ENCODE peak calls at places on chromosomes 11 and 22, in seven cellular contexts. C is AG09319, G is Peyer's patch, S is RWPE1, F is fibroblast of pulmonary artery, P is psoas muscle, R is nephron progenitor cell. A is an unnamed sample.

GRCh38 chr11:84398017-84398626 is 1112.0 kb upstream of the CCDC90B start:
- DNase-seq in C (no peak), G (no peak), S (peak; percentile 4), F (peak; percentile 66), P (no peak), R (no peak), A (peak; percentile 21)

GRCh38 chr11:62614275-62614674 is 1.2 kb downstream of the ROM1 start:
- DNase-seq in C (no peak), G (no peak), S (no peak), F (no peak), P (no peak), R (no peak), A (no peak)

GRCh38 chr11:57345555-57346151 is 7.5 kb downstream of the P2RX3 start:
- DNase-seq in C (no peak), G (peak; percentile 79), S (peak; percentile 90), F (peak; percentile 76), P (peak; percentile 74), R (peak; percentile 79), A (peak; percentile 60)

GRCh38 chr11:116357769-116358544 is 414.8 kb downstream of the BUD13 start:
- DNase-seq in C (no peak), G (no peak), S (no peak), F (no peak), P (no peak), R (peak; percentile 67), A (no peak)

GRCh38 chr22:50191041-50191740 is 5.5 kb downstream of the TRABD start:
- DNase-seq in C (no peak), G (peak; percentile 95), S (no peak), F (no peak), P (no peak), R (peak; percentile 15), A (no peak)

GRCh38 chr11:12019867-12020416 is 11.5 kb upstream of the DKK3 start:
- DNase-seq in C (no peak), G (no peak), S (no peak), F (peak; percentile 9), P (no peak), R (no peak), A (no peak)

GRCh38 chr11:29934115-29934638 is 82.7 kb downstream of the KCNA4 start:
- DNase-seq in C (no peak), G (no peak), S (no peak), F (no peak), P (peak; percentile 42), R (no peak), A (no peak)

GRCh38 chr22:37470087-37470445 is 16.1 kb downstream of the MFNG start:
- DNase-seq in C (no peak), G (no peak), S (no peak), F (no peak), P (no peak), R (no peak), A (peak; percentile 35)

GRCh38 chr22:24208012-24208749 is 26.9 kb downstream of the SUSD2 start:
- DNase-seq in C (peak; percentile 84), G (no peak), S (peak; percentile 79), F (peak; percentile 99), P (peak; percentile 55), R (no peak), A (peak; percentile 97)

GRCh38 chr11:78910322-78910721 is 335.7 kb upstream of the NARS2 start:
- DNase-seq in C (no peak), G (no peak), S (no peak), F (no peak), P (no peak), R (no peak), A (no peak)

GRCh38 chr22:35912668-35913067 is 116.0 kb downstream of the RBFOX2 start:
- DNase-seq in C (no peak), G (no peak), S (no peak), F (no peak), P (no peak), R (no peak), A (no peak)

GRCh38 chr11:119854521-119854920 is 125.5 kb upstream of the NECTIN1 start:
- DNase-seq in C (no peak), G (no peak), S (peak; percentile 24), F (no peak), P (no peak), R (no peak), A (no peak)

GRCh38 chr11:506238-506949 is 648 bp downstream of the RNH1 start:
- DNase-seq in C (peak; percentile 98), G (peak; percentile 91), S (peak; percentile 93), F (peak; percentile 99), P (peak; percentile 100), R (peak; percentile 98), A (peak; percentile 99)

GRCh38 chr22:19972652-19973550 is 31.3 kb upstream of the TXNRD2 start:
- DNase-seq in C (no peak), G (no peak), S (no peak), F (no peak), P (no peak), R (no peak), A (no peak)

GRCh38 chr11:106482920-106483761 is 405.7 kb downstream of the AASDHPPT start:
- DNase-seq in C (no peak), G (no peak), S (peak; percentile 46), F (peak; percentile 71), P (no peak), R (peak; percentile 4), A (peak; percentile 41)

GRCh38 chr11:5042091-5042490 is 4.2 kb upstream of the OR52J3 start:
- DNase-seq in C (no peak), G (no peak), S (no peak), F (no peak), P (no peak), R (no peak), A (no peak)

GRCh38 chr11:84628871-84629625 is 998.1 kb downstream of the DLG2 start:
- DNase-seq in C (no peak), G (no peak), S (no peak), F (no peak), P (no peak), R (no peak), A (no peak)

GRCh38 chr22:48856308-48856615 is 971.4 kb downstream of the BRD1 start:
- DNase-seq in C (no peak), G (no peak), S (no peak), F (no peak), P (no peak), R (no peak), A (no peak)

GRCh38 chr11:520428-521178 is 13.6 kb upstream of the RNH1 start:
- DNase-seq in C (no peak), G (no peak), S (no peak), F (no peak), P (peak; percentile 53), R (no peak), A (no peak)

GRCh38 chr11:93099811-93100210 is 98.0 kb downstream of the SLC36A4 start:
- DNase-seq in C (no peak), G (no peak), S (no peak), F (peak; percentile 6), P (no peak), R (no peak), A (peak; percentile 46)

GRCh38 chr22:37559901-37560681 is at the start of gene CDC42EP1:
- DNase-seq in C (peak; percentile 27), G (no peak), S (no peak), F (peak; percentile 50), P (peak; percentile 75), R (peak; percentile 66), A (peak; percentile 64)

DNA sequence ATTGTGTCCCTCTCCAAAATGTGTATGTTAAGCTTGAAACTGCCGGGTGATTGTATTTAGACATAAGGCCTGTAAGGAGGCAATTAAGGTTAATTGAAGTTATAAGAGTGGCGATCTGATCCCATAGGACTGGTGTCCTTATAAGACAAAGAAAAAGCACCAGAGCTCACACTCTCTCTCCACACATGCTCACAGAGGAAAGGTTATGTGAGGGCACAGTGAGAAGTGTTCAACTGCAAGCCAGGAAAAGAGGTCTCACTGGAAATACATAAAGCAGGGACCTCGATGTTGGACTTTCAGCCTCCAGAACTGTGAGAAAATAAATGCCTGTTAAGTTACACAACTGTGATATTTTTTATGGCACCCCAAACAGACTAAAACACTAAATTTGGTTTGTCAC is 1233.8 kb upstream of the CNTN5 start:
- DNase-seq in C (no peak), G (no peak), S (no peak), F (no peak), P (no peak), R (no peak), A (no peak)
- TF ChIP-seq CTCF in C (no peak), G (no peak), S (no peak), F (no peak), P (no peak), R (no peak), A (no peak)

GRCh38 chr22:32986773-32987050 is 71.5 kb downstream of the SYN3 start:
- DNase-seq in C (no peak), G (no peak), S (no peak), F (no peak), P (no peak), R (no peak), A (no peak)

GRCh38 chr22:32991353-32992115 is 66.6 kb downstream of the SYN3 start:
- DNase-seq in C (peak; percentile 4), G (no peak), S (peak; percentile 73), F (peak; percentile 10), P (peak; percentile 89), R (no peak), A (peak; percentile 51)

GRCh38 chr22:32990187-32990586 is 68.0 kb downstream of the SYN3 start:
- DNase-seq in C (no peak), G (no peak), S (no peak), F (no peak), P (no peak), R (no peak), A (no peak)

GRCh38 chr22:32987081-32987631 is 71.0 kb downstream of the SYN3 start:
- DNase-seq in C (peak; percentile 14), G (no peak), S (peak; percentile 44), F (peak; percentile 57), P (no peak), R (no peak), A (peak; percentile 77)

GRCh38 chr22:32985899-32986772 is 72.0 kb downstream of the SYN3 start:
- DNase-seq in C (peak; percentile 37), G (peak; percentile 32), S (peak; percentile 59), F (peak; percentile 88), P (no peak), R (peak; percentile 81), A (peak; percentile 78)
- TF ChIP-seq CTCF in C (peak; percentile 87), G (peak; percentile 89), S (no peak), F (peak; percentile 89), P (peak; percentile 85), R (peak; percentile 80), A (peak; percentile 96)

DNA sequence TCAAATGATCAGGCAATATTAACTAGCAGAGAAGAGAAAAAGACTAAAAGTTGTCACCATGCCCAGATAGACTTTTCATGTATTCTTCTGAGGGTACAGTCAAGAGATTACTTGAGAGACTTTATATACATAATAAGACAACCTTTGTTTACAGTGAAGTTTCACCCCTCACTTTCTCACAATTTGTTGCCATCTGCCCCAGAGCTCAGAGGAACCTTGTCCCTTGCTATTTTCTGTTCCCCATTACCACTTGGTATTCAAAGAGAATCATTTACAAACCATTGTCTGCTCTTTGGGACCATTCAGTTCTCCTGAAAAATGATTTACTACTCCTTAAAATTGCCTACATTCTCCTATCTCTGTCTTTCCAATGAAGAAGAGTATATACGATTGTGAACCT is 544.6 kb downstream of the CNTN5 start:
- DNase-seq in C (no peak), G (no peak), S (no peak), F (no peak), P (no peak), R (no peak), A (no peak)
- TF ChIP-seq CTCF in C (no peak), G (no peak), S (no peak), F (no peak), P (no peak), R (no peak), A (no peak)

DNA sequence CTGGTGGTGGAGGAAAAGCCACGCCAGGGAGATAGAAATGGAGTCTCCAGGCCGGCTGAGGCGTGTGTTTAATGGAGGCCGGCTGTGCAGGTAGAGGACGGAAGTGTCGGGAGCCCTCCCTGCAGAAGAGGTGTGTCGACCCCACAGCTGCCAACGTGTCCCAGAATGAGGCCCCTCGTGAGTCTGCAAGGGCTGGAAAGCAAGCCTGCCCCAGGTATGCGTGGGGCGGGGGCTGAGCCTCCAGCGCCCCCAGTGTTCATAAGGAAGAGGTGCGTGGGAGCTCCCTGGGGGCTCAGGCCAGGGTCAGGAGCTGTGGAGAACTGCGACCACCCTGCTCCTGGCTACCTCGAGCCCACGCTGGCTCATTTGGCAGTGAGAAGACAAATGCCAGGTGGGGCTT is 38.0 kb upstream of the JAM3 start:
- DNase-seq in C (no peak), G (no peak), S (no peak), F (no peak), P (no peak), R (peak; percentile 43), A (no peak)
- TF ChIP-seq CTCF in C (no peak), G (no peak), S (no peak), F (peak; percentile 4), P (no peak), R (peak; percentile 51), A (no peak)

A was measured in AG10803.